ENCODE peak calls at places on chromosome 21, in six cellular contexts. H is prostate gland; K is left ventricle myocardium inferior; S is caudate nucleus; A is colonic mucosa; B is CD4-positive, alpha-beta T cell. Y is an unnamed sample.

GRCh38 chr21:37159053-37159776 is 86.2 kb downstream of the TTC3 start:
- DNase-seq in S (no peak), A (no peak), K (no peak), H (no peak), B (no peak), Y (no peak)

GRCh38 chr21:42460391-42461184 is 35.4 kb downstream of the RSPH1 start:
- DNase-seq in S (no peak), H (no peak), B (peak; percentile 23), A (no peak), K (no peak), Y (no peak)

GRCh38 chr21:36980280-36981048 is 14.0 kb upstream of the HLCS start:
- DNase-seq in B (no peak), S (no peak), H (peak; percentile 38), K (peak; percentile 21), A (peak; percentile 36), Y (no peak)

GRCh38 chr21:29144736-29145353 is 14.4 kb downstream of the MAP3K7CL start:
- DNase-seq in S (no peak), K (no peak), H (no peak), A (no peak), B (no peak), Y (no peak)

GRCh38 chr21:36909901-36910561 is 56.4 kb downstream of the HLCS start:
- DNase-seq in K (no peak), B (no peak), A (no peak), S (no peak), H (no peak), Y (no peak)

GRCh38 chr21:33403128-33403785 is at the start of gene IFNGR2:
- DNase-seq in K (peak; percentile 50), S (no peak), B (peak; percentile 27), A (no peak), H (no peak), Y (no peak)

GRCh38 chr21:42319368-42319767 is 4.2 kb upstream of the TFF3 start:
- DNase-seq in S (no peak), B (no peak), A (peak; percentile 51), H (no peak), K (no peak), Y (peak; percentile 91)

GRCh38 chr21:33950425-33951079 is 34.9 kb upstream of the ATP5PO start:
- DNase-seq in B (no peak), S (no peak), H (no peak), A (no peak), K (no peak), Y (no peak)

GRCh38 chr21:19507682-19508260 is 1104.2 kb upstream of the TMPRSS15 start:
- DNase-seq in A (no peak), B (no peak), K (no peak), H (no peak), S (no peak), Y (no peak)

GRCh38 chr21:44918581-44919033 is 2.1 kb downstream of the ITGB2 start:
- DNase-seq in A (no peak), B (no peak), S (no peak), K (no peak), H (no peak), Y (no peak)

GRCh38 chr21:15191342-15191741 is 126.5 kb upstream of the NRIP1 start:
- DNase-seq in S (no peak), K (no peak), H (no peak), A (no peak), B (no peak), Y (no peak)

GRCh38 chr21:24045775-24046215 is 1561.5 kb downstream of the MRPL39 start:
- DNase-seq in K (peak; percentile 66), H (peak; percentile 55), A (peak; percentile 27), S (peak; percentile 89), B (no peak), Y (no peak)
- H3K27ac ChIP-seq in K (peak overlapping the region; percentile 45), H (no peak overlapping the region), A (no peak overlapping the region), S (peak overlapping the region; percentile 46), B (no peak overlapping the region), Y (no peak overlapping the region)

DNA sequence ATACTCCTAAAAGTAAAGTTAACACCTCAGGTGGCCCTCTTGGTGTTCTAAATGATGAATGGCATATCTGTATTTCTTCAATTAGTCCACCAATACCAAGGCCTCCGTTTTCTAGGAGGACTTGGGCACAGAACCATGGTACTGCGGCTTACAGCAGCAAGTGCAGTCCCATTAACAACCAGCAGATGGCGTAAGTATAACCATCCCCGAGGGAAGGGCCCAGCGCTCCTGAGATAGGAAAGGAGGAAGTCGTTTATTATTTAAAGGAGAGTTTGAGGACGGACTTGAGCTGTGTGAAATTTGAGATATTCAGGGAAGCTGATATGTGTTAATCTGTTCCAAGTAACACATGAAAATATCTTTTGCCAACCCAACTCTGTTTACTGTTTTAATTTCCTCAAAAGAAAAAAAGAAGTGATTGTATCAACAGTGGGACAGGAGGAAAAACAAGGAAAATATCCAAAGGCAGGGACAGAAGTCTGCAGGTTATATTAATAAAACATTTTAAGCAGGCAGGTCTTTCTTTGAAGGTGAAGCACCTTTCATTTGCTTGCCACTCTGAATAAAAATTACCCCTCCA is 37.7 kb upstream of the KCNJ15 start:
- DNase-seq in K (peak; percentile 46), B (peak; percentile 54), H (peak; percentile 81), A (peak; percentile 78), S (no peak), Y (peak; percentile 81)
- H3K27ac ChIP-seq in K (no peak overlapping the region), B (no peak overlapping the region), H (no peak overlapping the region), A (no peak overlapping the region), S (no peak overlapping the region), Y (no peak overlapping the region)

DNA sequence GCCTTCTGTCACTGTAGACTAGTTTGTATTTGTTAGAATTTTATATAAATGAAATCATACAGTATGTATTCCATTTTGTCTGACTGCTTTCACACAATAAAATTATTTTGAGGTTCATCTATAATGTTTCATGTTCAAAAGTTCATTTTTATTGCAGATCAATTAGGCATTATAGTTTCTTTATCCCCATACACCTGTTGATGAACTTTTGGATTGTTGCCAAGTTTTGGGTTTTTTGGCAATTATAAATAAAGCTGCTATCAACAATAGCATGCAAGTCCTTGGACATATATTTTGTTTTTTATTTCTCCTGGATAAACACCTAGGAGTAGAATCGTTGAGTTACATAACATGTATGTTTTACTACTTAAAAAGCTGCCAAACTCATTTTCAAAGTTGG is 47.1 kb upstream of the FAM3B start:
- DNase-seq in B (no peak), S (no peak), A (no peak), K (no peak), H (no peak), Y (no peak)
- H3K27ac ChIP-seq in B (no peak overlapping the region), S (no peak overlapping the region), A (no peak overlapping the region), K (no peak overlapping the region), H (no peak overlapping the region), Y (no peak overlapping the region)

GRCh38 chr21:46532080-46532479 is 72.8 kb downstream of the S100B start:
- DNase-seq in A (no peak), K (no peak), S (no peak), B (no peak), H (no peak), Y (no peak)
- H3K27ac ChIP-seq in A (no peak overlapping the region), K (no peak overlapping the region), S (no peak overlapping the region), B (no peak overlapping the region), H (no peak overlapping the region), Y (no peak overlapping the region)

GRCh38 chr21:38852708-38853107 is 47.0 kb downstream of the ETS2 start:
- DNase-seq in S (no peak), H (no peak), B (no peak), A (no peak), K (no peak), Y (no peak)
- H3K27ac ChIP-seq in S (no peak overlapping the region), H (no peak overlapping the region), B (no peak overlapping the region), A (no peak overlapping the region), K (no peak overlapping the region), Y (no peak overlapping the region)

GRCh38 chr21:35257413-35257812 is 208.3 kb upstream of the RUNX1 start:
- DNase-seq in A (peak; percentile 51), B (no peak), H (peak; percentile 44), K (peak; percentile 42), S (no peak), Y (no peak)
- H3K27ac ChIP-seq in A (peak overlapping the region; percentile 49), B (no peak overlapping the region), H (peak overlapping the region; percentile 85), K (peak overlapping the region; percentile 69), S (no peak overlapping the region), Y (no peak overlapping the region)

GRCh38 chr21:26391166-26391565 is 181.9 kb downstream of the CYYR1 start:
- DNase-seq in A (no peak), H (no peak), S (no peak), K (no peak), B (no peak), Y (no peak)

GRCh38 chr21:26385721-26386120 is 187.4 kb downstream of the CYYR1 start:
- DNase-seq in H (no peak), A (no peak), S (no peak), B (no peak), K (no peak), Y (peak; percentile 54)

GRCh38 chr21:26388731-26389231 is 184.3 kb downstream of the CYYR1 start:
- DNase-seq in B (no peak), S (no peak), K (no peak), A (no peak), H (no peak), Y (no peak)

GRCh38 chr21:26394341-26394740 is 178.7 kb downstream of the CYYR1 start:
- DNase-seq in B (no peak), S (no peak), A (no peak), K (no peak), H (no peak), Y (no peak)

DNA sequence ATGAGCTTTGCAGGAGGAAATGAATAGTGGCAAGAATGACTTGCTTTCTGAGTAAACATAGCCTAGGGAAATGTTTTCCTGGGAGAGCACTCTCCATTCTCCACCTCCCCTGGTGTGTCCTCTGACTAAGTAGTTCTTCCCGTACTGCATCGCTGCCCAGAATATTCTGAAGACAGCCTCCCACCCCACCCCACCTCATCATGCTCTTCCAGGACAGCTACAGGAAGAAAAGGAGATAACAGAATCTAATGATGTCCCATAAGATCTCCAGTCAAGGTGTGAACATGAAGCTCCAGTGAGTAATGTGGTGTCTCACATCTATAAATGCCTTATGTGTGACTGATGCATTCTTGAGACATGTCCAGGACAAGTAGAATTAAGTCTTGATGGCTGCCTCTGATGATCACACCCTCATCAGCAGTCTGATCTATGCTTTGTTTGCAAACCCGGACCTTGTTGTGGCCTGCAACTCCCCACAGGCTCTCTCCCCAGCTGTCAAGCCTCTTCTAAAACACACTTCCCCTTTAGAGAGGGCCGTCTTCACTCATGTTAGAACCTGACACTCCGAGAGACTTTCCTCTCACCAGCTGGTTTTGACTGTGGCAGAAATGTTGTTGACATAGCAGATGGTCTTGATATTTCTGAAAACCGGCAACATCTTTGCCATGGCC is 183.0 kb downstream of the CYYR1 start:
- DNase-seq in H (peak; percentile 49), K (no peak), S (no peak), B (no peak), A (no peak), Y (no peak)
- H3K27ac ChIP-seq in H (no peak overlapping the region), K (no peak overlapping the region), S (no peak overlapping the region), B (no peak overlapping the region), A (no peak overlapping the region), Y (no peak overlapping the region)